ENCODE peak calls at places on chromosomes 13 and 19, in four cellular contexts. B is heart left ventricle, H is mammary epithelial cell, I is HCT116. C is an unnamed sample.

GRCh38 chr13:105678072-105678471 is 857.4 kb downstream of the EFNB2 start:
- DNase-seq in H (no peak), B (no peak), I (no peak), C (no peak)

GRCh38 chr13:45280751-45281634 is 60.0 kb downstream of the TPT1 start:
- DNase-seq in I (peak; percentile 79), B (peak; percentile 69), H (peak; percentile 84), C (peak; percentile 84)

GRCh38 chr19:48344892-48345291 is 18.8 kb downstream of the TMEM143 start:
- DNase-seq in I (no peak), B (no peak), H (no peak), C (no peak)

GRCh38 chr13:26328326-26328725 is 74.4 kb downstream of the CDK8 start:
- DNase-seq in H (no peak), B (no peak), I (no peak), C (no peak)

GRCh38 chr13:111482806-111483620 is 162.6 kb downstream of the TEX29 start:
- DNase-seq in B (no peak), H (no peak), I (no peak), C (no peak)

GRCh38 chr19:5822181-5822844 is 17.2 kb downstream of the FUT6 start:
- DNase-seq in I (no peak), H (no peak), B (no peak), C (no peak)

GRCh38 chr19:1065606-1066109 is 1.3 kb upstream of the ARHGAP45 start:
- DNase-seq in B (no peak), I (peak; percentile 68), H (peak; percentile 54), C (no peak)

GRCh38 chr19:46495789-46496099 is at the start of gene PNMA8B:
- DNase-seq in H (peak; percentile 81), B (peak; percentile 80), I (no peak), C (no peak)

GRCh38 chr13:66139250-66139649 is 1090.9 kb downstream of the PCDH9 start:
- DNase-seq in H (no peak), B (no peak), I (no peak), C (no peak)

GRCh38 chr19:751501-752341 is 809 bp downstream of the MISP start:
- DNase-seq in H (peak; percentile 79), B (no peak), I (no peak), C (no peak)

GRCh38 chr19:36014029-36014924 is at the start of gene ALKBH6:
- DNase-seq in H (peak; percentile 100), B (peak; percentile 100), I (peak; percentile 97), C (peak; percentile 92)

GRCh38 chr19:16889429-16889882 is 657 bp downstream of the F2RL3 start:
- DNase-seq in B (peak; percentile 81), I (no peak), H (no peak), C (no peak)

GRCh38 chr19:2330632-2331284 is 2.3 kb downstream of the SPPL2B start:
- DNase-seq in B (no peak), H (no peak), I (no peak), C (no peak)

GRCh38 chr13:55554741-55555140 is 1586.0 kb upstream of the PRR20A start:
- DNase-seq in H (no peak), I (no peak), B (no peak), C (no peak)

GRCh38 chr19:46442808-46443450 is 14.2 kb upstream of the PNMA8C start:
- DNase-seq in I (no peak), B (no peak), H (peak; percentile 69), C (peak; percentile 14)

GRCh38 chr19:21569497-21569870 is 64.1 kb downstream of the ZNF429 start:
- DNase-seq in H (no peak), I (no peak), B (peak; percentile 85), C (peak; percentile 46)

GRCh38 chr19:37074111-37074510 is 4.1 kb upstream of the ZNF420 start:
- DNase-seq in H (no peak), I (no peak), B (no peak), C (no peak)

GRCh38 chr19:48110350-48110966 is at the start of gene PLA2G4C:
- DNase-seq in I (peak; percentile 77), H (peak; percentile 85), B (peak; percentile 96), C (peak; percentile 55)

GRCh38 chr13:67392014-67392413 is 161.9 kb upstream of the PCDH9 start:
- DNase-seq in B (no peak), I (no peak), H (no peak), C (no peak)

GRCh38 chr13:92804926-92805325 is 421.7 kb upstream of the GPC6 start:
- DNase-seq in I (no peak), B (no peak), H (no peak), C (no peak)

GRCh38 chr19:44113784-44114390 is 688 bp downstream of the ZNF225 start:
- DNase-seq in B (no peak), H (peak; percentile 1), I (no peak), C (no peak)

DNA sequence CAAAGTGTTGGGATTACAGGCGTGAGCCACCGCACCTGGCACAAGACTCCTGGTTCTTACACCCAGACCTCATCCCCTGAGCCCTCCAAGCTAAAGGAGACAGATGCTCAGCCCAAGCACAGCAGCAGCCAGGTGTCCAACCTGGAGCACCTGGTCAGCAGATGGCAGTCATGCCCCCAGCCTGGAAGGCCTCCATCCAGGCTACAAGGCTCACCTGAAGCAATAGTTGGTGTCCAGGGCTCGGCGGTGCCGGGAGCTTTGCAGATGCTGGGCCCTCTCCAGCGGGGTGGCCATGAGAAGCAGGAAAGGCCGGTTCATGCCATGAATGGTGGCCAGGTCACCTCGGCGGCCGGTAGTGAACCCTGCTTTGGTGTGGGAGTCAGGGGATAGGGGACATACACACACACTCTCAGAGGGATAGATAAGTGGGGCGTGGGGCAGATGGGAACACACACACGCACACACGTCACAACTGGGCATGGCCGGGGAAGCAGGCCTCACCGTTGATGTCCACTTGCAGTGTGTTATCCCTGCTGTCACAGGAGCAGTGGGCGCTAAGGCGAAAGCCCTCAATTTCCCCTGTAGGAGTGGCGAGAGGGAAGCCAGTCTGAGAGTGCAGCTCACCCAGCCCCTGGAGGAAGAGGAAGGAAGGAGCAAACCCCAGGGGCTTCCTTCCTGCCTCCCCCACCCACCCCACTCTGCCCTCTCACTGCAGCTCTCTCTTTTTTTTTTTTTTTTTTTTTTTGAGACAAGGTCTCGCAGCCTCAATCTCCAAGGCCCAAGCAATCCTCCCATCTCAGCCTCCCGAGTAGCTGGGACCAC is 11.8 kb downstream of the TGFB1 start:
- DNase-seq in I (no peak), B (no peak), H (no peak), C (no peak)
- TF ChIP-seq CTCF in I (peak; percentile 31), B (no peak), H (peak; percentile 38), C (no peak)

GRCh38 chr19:31742249-31742648 is 393.0 kb upstream of the TSHZ3 start:
- DNase-seq in H (no peak), B (no peak), I (no peak), C (no peak)
- H3K4me3 ChIP-seq in H (no peak overlapping the region), B (no peak overlapping the region), I (no peak overlapping the region), C (no peak overlapping the region)

GRCh38 chr13:23709521-23709920 is 139.3 kb downstream of the TNFRSF19 start:
- DNase-seq in B (no peak), H (no peak), I (no peak), C (no peak)

GRCh38 chr13:23710366-23710765 is 140.2 kb downstream of the TNFRSF19 start:
- DNase-seq in B (no peak), I (no peak), H (no peak), C (no peak)

GRCh38 chr13:23705578-23705977 is 135.4 kb downstream of the TNFRSF19 start:
- DNase-seq in B (no peak), H (no peak), I (no peak), C (no peak)

GRCh38 chr13:23711355-23711754 is 141.1 kb downstream of the TNFRSF19 start:
- DNase-seq in H (no peak), B (no peak), I (no peak), C (no peak)

GRCh38 chr13:23707674-23708073 is 137.5 kb downstream of the TNFRSF19 start:
- DNase-seq in I (peak; percentile 24), H (no peak), B (no peak), C (no peak)
- TF ChIP-seq CTCF in I (peak; percentile 15), H (peak; percentile 49), B (no peak), C (peak; percentile 53)

DNA sequence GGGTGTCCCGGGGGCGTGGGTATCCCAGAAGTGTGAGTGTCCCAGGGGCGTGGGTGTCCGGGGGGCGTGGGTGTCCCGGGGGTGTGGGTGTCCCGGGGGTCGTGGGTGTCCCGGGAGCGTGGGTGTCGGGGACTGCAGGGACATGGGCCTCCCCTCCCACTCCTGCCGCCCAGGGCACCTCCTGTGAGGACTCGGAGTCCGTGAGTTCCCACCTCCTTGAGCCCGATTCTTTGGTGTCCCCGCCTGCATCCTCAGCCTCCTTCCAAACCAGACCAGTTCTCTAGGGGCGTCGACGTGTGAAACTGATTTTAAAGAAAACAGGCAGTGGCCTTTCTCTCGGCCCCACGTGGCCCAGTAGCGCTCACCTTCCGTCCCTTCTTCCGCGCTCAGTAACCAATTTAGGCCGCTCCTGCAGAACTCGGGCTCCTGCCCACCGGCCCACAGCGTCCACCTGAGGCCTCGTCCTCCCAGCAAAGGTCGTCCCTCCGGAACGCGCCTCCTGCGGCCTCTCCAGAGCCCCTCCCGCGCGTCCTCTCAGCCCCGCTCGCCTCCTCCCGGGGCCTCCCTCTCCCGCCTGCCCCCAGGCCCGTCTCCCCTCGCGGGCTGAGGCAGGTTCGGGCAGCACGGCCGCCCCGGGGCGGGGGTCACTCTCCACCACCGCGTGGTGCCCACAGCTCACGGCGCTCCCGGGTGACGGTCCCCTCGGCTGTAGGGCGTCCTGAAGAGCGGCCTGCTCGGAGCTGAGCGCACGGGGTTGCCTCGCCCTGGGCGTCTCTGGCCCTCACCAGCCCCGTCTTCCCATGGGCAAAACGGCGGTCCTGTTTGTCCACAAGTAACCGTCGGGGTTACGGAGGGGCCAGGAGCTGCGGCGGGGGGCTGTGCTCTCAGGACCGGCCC is 3.8 kb downstream of the F7 start:
- DNase-seq in B (peak; percentile 48), H (no peak), I (no peak), C (no peak)
- H3K4me3 ChIP-seq in B (peak overlapping the region; percentile 54), H (no peak overlapping the region), I (no peak overlapping the region), C (no peak overlapping the region)

GRCh38 chr13:33723772-33724435 is 94.0 kb upstream of the RFC3 start:
- DNase-seq in B (peak; percentile 68), I (peak; percentile 77), H (peak; percentile 64), C (peak; percentile 58)

GRCh38 chr13:33725340-33725739 is 92.6 kb upstream of the RFC3 start:
- DNase-seq in H (no peak), B (no peak), I (no peak), C (no peak)

GRCh38 chr13:33722216-33722900 is 95.6 kb upstream of the RFC3 start:
- DNase-seq in I (no peak), H (no peak), B (no peak), C (no peak)

GRCh38 chr13:33723365-33723764 is 94.6 kb upstream of the RFC3 start:
- DNase-seq in I (no peak), H (no peak), B (no peak), C (no peak)

GRCh38 chr13:33721719-33722118 is 96.2 kb upstream of the RFC3 start:
- DNase-seq in B (no peak), H (peak; percentile 47), I (no peak), C (no peak)
- TF ChIP-seq CTCF in B (no peak), H (no peak), I (no peak), C (no peak)

DNA sequence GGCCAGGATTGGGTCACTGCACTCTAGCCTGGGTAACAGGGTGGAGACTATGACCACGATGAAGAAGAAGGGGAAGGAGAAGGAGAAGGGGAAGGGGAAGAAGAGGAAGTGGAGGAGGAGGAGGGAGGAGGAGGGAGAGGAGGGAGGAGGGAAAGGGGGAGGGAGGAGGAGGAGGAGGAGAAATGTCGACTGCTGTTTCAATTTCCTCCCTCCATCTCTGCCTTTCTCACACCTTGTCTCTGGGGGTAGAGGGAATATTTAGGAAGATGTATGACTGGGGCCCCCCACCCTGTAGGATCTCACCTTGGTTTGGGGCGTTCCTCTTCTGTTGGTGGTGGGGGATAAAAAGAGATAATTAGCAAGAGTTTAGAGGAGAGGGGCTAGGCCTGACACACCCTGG is 3.8 kb downstream of the TNNT1 start:
- DNase-seq in B (no peak), I (no peak), H (no peak), C (no peak)
- H3K4me3 ChIP-seq in B (no peak overlapping the region), I (peak overlapping the region; percentile 60), H (no peak overlapping the region), C (no peak overlapping the region)

C was measured in retinal pigment epithelial cell.